ENCODE peak calls at places on chromosomes 2 and 18, in five cellular contexts. L, X, Z, R and W are unnamed samples.

GRCh38 chr2:217604527-217605279 is 398.1 kb downstream of the TNS1 start:
- DNase-seq in L (no peak), Z (peak; percentile 70), R (no peak), X (no peak), W (no peak)

GRCh38 chr2:57890462-57890861 is 156.1 kb upstream of the VRK2 start:
- DNase-seq in X (no peak), R (no peak), Z (no peak), L (no peak), W (no peak)

GRCh38 chr18:55307505-55307904 is 280.5 kb downstream of the TCF4 start:
- DNase-seq in X (no peak), R (no peak), L (no peak), Z (no peak), W (no peak)

GRCh38 chr2:218827701-218828476 is 3.7 kb downstream of the PRKAG3 start:
- DNase-seq in L (no peak), Z (no peak), R (no peak), X (no peak), W (no peak)

GRCh38 chr18:22830511-22830910 is 102.6 kb upstream of the RBBP8 start:
- DNase-seq in Z (no peak), L (no peak), R (no peak), X (no peak), W (no peak)

GRCh38 chr2:4381049-4381448 is 677.7 kb downstream of the DCDC2C start:
- DNase-seq in X (no peak), Z (no peak), L (no peak), R (no peak), W (no peak)

GRCh38 chr2:20588918-20589871 is 61.7 kb downstream of the HS1BP3 start:
- DNase-seq in X (no peak), L (peak; percentile 11), R (no peak), Z (peak; percentile 16), W (no peak)

GRCh38 chr2:146677280-146677679 is 1167.5 kb upstream of the ACVR2A start:
- DNase-seq in Z (no peak), X (no peak), L (no peak), R (no peak), W (no peak)

GRCh38 chr18:46917108-46917807 is at the start of the genes KATNAL2 and PIAS2:
- DNase-seq in L (peak; percentile 85), X (peak; percentile 92), Z (peak; percentile 58), R (peak; percentile 90), W (peak; percentile 84)

GRCh38 chr2:8661736-8662135 is 20.1 kb upstream of the ID2 start:
- DNase-seq in R (no peak), X (no peak), Z (peak; percentile 52), L (no peak), W (peak; percentile 48)

GRCh38 chr2:11967946-11968465 is 221.6 kb downstream of the LPIN1 start:
- DNase-seq in R (no peak), L (no peak), Z (peak; percentile 34), X (peak; percentile 67), W (no peak)

GRCh38 chr18:79937103-79937860 is 14.2 kb downstream of the SLC66A2 start:
- DNase-seq in L (no peak), X (peak; percentile 25), Z (peak; percentile 2), R (peak; percentile 29), W (peak; percentile 6)

GRCh38 chr2:28342081-28342967 is 50.3 kb upstream of the FOSL2 start:
- DNase-seq in L (peak; percentile 54), Z (peak; percentile 84), R (peak; percentile 44), X (peak; percentile 70), W (peak; percentile 80)

GRCh38 chr2:135783416-135783815 is 41.8 kb downstream of the UBXN4 start:
- DNase-seq in X (no peak), L (no peak), R (no peak), Z (no peak), W (no peak)

GRCh38 chr2:229048134-229048533 is 223.0 kb downstream of the PID1 start:
- DNase-seq in L (no peak), X (no peak), R (no peak), Z (no peak), W (no peak)

GRCh38 chr2:229045671-229046070 is 225.4 kb downstream of the PID1 start:
- DNase-seq in L (no peak), Z (no peak), X (no peak), R (no peak), W (no peak)

GRCh38 chr2:229051798-229052197 is 219.3 kb downstream of the PID1 start:
- DNase-seq in R (no peak), L (no peak), X (no peak), Z (no peak), W (no peak)

GRCh38 chr2:229054311-229054710 is 216.8 kb downstream of the PID1 start:
- DNase-seq in X (no peak), Z (no peak), L (no peak), R (no peak), W (no peak)

GRCh38 chr2:229050063-229050635 is 220.9 kb downstream of the PID1 start:
- DNase-seq in L (no peak), R (no peak), X (no peak), Z (no peak), W (no peak)
- H3K9me3 ChIP-seq in L (no peaks in the 10 kb centered on the region), R (no peaks in the 10 kb centered on the region), X (no peaks in the 10 kb centered on the region), Z (no peaks in the 10 kb centered on the region), W (no peaks in the 10 kb centered on the region)

GRCh38 chr2:101474752-101475384 is at the start of gene RFX8:
- DNase-seq in Z (peak; percentile 21), R (no peak), X (no peak), L (no peak), W (no peak)
- H3K4me3 ChIP-seq in Z (peak within 1 kb of the TSS; percentile 65), R (no peak within 1 kb of the TSS), X (peak within 1 kb of the TSS; percentile 62), L (peak within 1 kb of the TSS; percentile 56), W (peak within 1 kb of the TSS; percentile 59)

GRCh38 chr2:190999058-190999457 is 14.9 kb downstream of the STAT1 start:
- DNase-seq in R (no peak), Z (no peak), L (no peak), X (no peak), W (no peak)

GRCh38 chr2:190996947-190997346 is 17.0 kb downstream of the STAT1 start:
- DNase-seq in R (no peak), Z (no peak), L (no peak), X (no peak), W (no peak)

GRCh38 chr2:190997516-190998113 is 16.4 kb downstream of the STAT1 start:
- DNase-seq in X (no peak), L (no peak), R (no peak), Z (no peak), W (no peak)

GRCh38 chr2:190994148-190994547 is 19.8 kb downstream of the STAT1 start:
- DNase-seq in X (no peak), R (no peak), L (no peak), Z (no peak), W (no peak)

DNA sequence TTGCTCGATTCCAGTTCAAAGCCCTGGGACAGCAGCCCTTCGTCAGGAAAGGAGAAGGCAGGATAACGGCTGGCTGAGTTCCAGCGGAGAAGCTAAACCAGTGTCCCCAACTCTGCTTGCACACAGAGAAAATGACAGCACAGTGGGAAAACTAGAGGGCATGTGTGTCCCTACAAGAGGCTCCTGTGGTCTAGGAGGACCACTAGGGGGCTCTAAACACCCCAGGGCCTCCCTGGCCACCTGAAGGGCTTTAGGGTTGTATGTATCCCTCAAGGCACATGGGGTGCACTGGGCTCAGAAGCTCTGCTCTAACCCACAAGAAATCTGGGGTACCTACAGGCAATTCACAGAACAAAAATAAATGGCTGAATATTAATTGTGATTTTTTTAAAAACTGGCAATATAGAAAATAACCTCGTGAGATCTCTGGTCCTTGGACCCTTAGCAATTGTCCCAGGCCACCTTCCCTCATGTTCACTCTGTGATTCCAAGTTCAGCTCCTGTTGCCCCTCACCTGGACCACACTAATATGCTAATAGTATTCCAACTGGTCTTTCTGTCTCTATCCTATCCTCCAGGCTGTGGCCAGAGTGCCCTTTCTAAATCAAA is 17.5 kb downstream of the STAT1 start:
- DNase-seq in L (no peak), R (no peak), X (no peak), Z (no peak), W (peak; percentile 27)
- TF ChIP-seq CTCF in L (no peak), R (peak; percentile 15), X (peak; percentile 45), Z (peak; percentile 43), W (no peak)

DNA sequence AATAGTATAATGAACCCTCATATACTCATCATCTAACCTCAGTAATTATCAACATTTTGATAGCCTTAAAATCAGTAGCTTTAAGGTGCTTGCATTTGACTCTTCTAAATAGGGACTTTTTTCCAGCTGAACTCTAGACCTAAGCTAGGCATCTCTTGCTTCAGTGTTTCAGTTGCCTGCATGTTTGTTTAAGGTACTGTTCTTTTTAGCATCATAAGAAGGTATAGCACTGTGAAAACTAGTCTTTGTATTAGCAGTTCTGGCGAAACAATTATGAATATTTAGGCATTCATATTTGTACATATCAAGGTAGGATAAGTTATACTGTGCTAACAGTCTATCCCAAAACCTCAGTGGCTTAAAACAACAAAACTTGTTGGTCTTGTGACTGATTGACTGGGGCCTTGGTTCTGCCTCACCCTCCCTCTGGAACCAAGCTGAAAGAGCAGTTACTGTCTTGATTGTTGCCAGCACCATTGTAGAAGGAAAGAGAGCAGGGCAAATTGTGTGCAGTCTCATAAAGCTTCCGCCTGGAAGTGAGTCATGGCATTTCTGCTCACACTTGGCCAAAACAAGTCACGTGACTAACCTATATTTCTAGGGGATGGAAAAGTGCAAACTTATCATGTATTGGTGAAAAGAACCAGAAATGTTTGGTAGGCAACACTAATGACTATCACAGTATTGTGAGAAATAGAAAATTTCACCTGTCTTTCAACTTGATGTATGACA is 24.3 kb downstream of the GALNT1 start:
- DNase-seq in R (no peak), L (no peak), X (no peak), Z (no peak), W (no peak)
- H3K9me3 ChIP-seq in R (peaks cover 18% of the 10 kb centered on the region), L (peaks cover 4% of the 10 kb centered on the region), X (peaks cover 26% of the 10 kb centered on the region), Z (peaks cover 10% of the 10 kb centered on the region), W (no peaks in the 10 kb centered on the region)

GRCh38 chr2:226797989-226798421 is 1.6 kb downstream of the IRS1 start:
- DNase-seq in Z (no peak), X (peak; percentile 67), L (peak; percentile 27), R (no peak), W (no peak)
- H3K4me3 ChIP-seq in Z (peak overlapping the region; percentile 69), X (peak overlapping the region; percentile 78), L (peak overlapping the region; percentile 78), R (no peak overlapping the region), W (peak overlapping the region; percentile 71)

GRCh38 chr2:237451582-237452469 is 35.2 kb upstream of the MLPH start:
- DNase-seq in L (no peak), Z (peak; percentile 75), R (no peak), X (no peak), W (no peak)
- TF ChIP-seq CTCF in L (no peak), Z (peak; percentile 61), R (no peak), X (no peak), W (no peak)

GRCh38 chr2:33616873-33617272 is 17.8 kb upstream of the FAM98A start:
- DNase-seq in Z (no peak), R (no peak), L (no peak), X (no peak), W (no peak)
- H3K9me3 ChIP-seq in Z (no peaks in the 10 kb centered on the region), R (peaks cover 9% of the 10 kb centered on the region), L (no peaks in the 10 kb centered on the region), X (peaks cover 11% of the 10 kb centered on the region), W (no peaks in the 10 kb centered on the region)

GRCh38 chr2:10446631-10447030 is 1.5 kb downstream of the ODC1 start:
- DNase-seq in X (no peak), L (no peak), R (no peak), Z (no peak), W (no peak)
- H3K4me3 ChIP-seq in X (no peak overlapping the region), L (no peak overlapping the region), R (no peak overlapping the region), Z (no peak overlapping the region), W (peak overlapping the region; percentile 87)